ENCODE peak calls at places on chromosome 21, in nine cellular contexts. A is activated T-cell treated with anti-CD3 and anti-CD28 coated beads, Interleukin-2, amount 50 U/mL, for 1 hour; R is LoVo; I is dermis blood vessel endothelial cell; L is neural crest cell; O is HEK293T; V is SW 1271; E is H7; N is lower leg skin. Z is an unnamed sample.

GRCh38 chr21:45893166-45894106 is 88.1 kb upstream of the COL6A1 start:
- DNase-seq in A (no peak), L (no peak), I (no peak), R (no peak), E (no peak), N (no peak), O (no peak), V (no peak), Z (no peak)

GRCh38 chr21:37915941-37916794 is at the start of gene KCNJ6:
- DNase-seq in A (no peak), L (peak), E (peak), I (peak), R (no peak), N (no peak), O (peak), V (no peak), Z (peak)

GRCh38 chr21:46038341-46038829 is 56.8 kb downstream of the COL6A1 start:
- DNase-seq in I (no peak), V (no peak), O (no peak), N (no peak), A (no peak), E (no peak), L (no peak), R (no peak), Z (no peak)

GRCh38 chr21:31577280-31577679 is 82.2 kb upstream of the SOD1 start:
- DNase-seq in I (no peak), N (no peak), R (no peak), V (no peak), E (no peak), O (no peak), L (no peak), A (no peak), Z (no peak)

GRCh38 chr21:37914211-37914900 is 1.9 kb downstream of the KCNJ6 start:
- DNase-seq in E (peak), V (no peak), A (no peak), I (no peak), R (no peak), O (peak), N (no peak), L (peak), Z (no peak)

GRCh38 chr21:21182401-21182800 is 184.2 kb downstream of the NCAM2 start:
- DNase-seq in N (no peak), R (no peak), O (no peak), I (no peak), E (no peak), A (no peak), L (no peak), V (no peak), Z (no peak)

GRCh38 chr21:25908495-25908894 is 173.7 kb downstream of the GABPA start:
- DNase-seq in N (no peak), O (no peak), L (no peak), V (no peak), E (no peak), A (no peak), R (no peak), I (no peak), Z (no peak)

GRCh38 chr21:41895643-41896493 is 16.7 kb upstream of the PRDM15 start:
- DNase-seq in E (peak), R (no peak), A (peak), N (no peak), I (peak), O (no peak), V (no peak), L (no peak), Z (no peak)

GRCh38 chr21:34910396-34910795 is 138.7 kb downstream of the RUNX1 start:
- DNase-seq in N (no peak), I (no peak), O (no peak), L (no peak), E (no peak), A (no peak), V (no peak), R (no peak), Z (no peak)

GRCh38 chr21:45295576-45296365 is 8.1 kb upstream of the POFUT2 start:
- DNase-seq in E (peak), N (no peak), I (no peak), L (no peak), A (no peak), O (no peak), R (no peak), V (no peak), Z (peak)

GRCh38 chr21:46223217-46223616 is 5.4 kb downstream of the LSS start:
- DNase-seq in O (no peak), A (no peak), N (no peak), E (no peak), V (no peak), L (no peak), R (no peak), I (no peak), Z (no peak)

GRCh38 chr21:44846485-44847260 is 26.8 kb downstream of the PTTG1IP start:
- DNase-seq in I (peak), O (no peak), E (no peak), R (no peak), L (no peak), N (peak), A (peak), V (no peak), Z (peak)

GRCh38 chr21:38979271-38980196 is 173.8 kb downstream of the ETS2 start:
- DNase-seq in O (no peak), A (no peak), L (no peak), I (no peak), N (no peak), R (no peak), E (peak), V (no peak), Z (no peak)

GRCh38 chr21:45079351-45079750 is 5.0 kb downstream of the ADARB1 start:
- DNase-seq in A (no peak), E (no peak), N (no peak), V (no peak), L (no peak), R (no peak), I (no peak), O (no peak), Z (no peak)

GRCh38 chr21:41479686-41480085 is 28.3 kb downstream of the TMPRSS2 start:
- DNase-seq in E (peak), V (no peak), N (no peak), O (no peak), R (no peak), I (no peak), L (no peak), A (no peak), Z (no peak)

GRCh38 chr21:16536661-16537359 is 807.0 kb downstream of the USP25 start:
- DNase-seq in N (no peak), E (no peak), L (no peak), R (peak), O (no peak), A (no peak), I (peak), V (no peak), Z (no peak)

GRCh38 chr21:45642122-45642813 is 1.3 kb upstream of the PCBP3 start:
- DNase-seq in V (no peak), E (peak), I (no peak), O (no peak), L (no peak), R (no peak), N (no peak), A (no peak), Z (no peak)

GRCh38 chr21:32021319-32022027 is 148.7 kb downstream of the HUNK start:
- DNase-seq in V (no peak), L (no peak), E (no peak), I (no peak), A (no peak), R (no peak), N (peak), O (no peak), Z (peak)

GRCh38 chr21:36747114-36747814 is 48.3 kb downstream of the SIM2 start:
- DNase-seq in L (no peak), I (peak), R (no peak), O (no peak), A (no peak), V (no peak), E (peak), N (no peak), Z (no peak)

GRCh38 chr21:33789697-33790096 is 125.9 kb downstream of the ATP5PO start:
- DNase-seq in I (peak), L (no peak), E (no peak), O (no peak), R (no peak), N (no peak), A (no peak), V (no peak), Z (no peak)

GRCh38 chr21:45982256-45982757 is 737 bp downstream of the COL6A1 start:
- DNase-seq in A (peak), E (peak), L (no peak), R (no peak), V (no peak), N (no peak), O (no peak), I (no peak), Z (no peak)

GRCh38 chr21:45463871-45464270 is 58.9 kb downstream of the COL18A1 start:
- DNase-seq in N (no peak), I (no peak), L (no peak), R (no peak), O (no peak), A (no peak), V (no peak), E (no peak), Z (no peak)

GRCh38 chr21:45243603-45244002 is 44.1 kb downstream of the POFUT2 start:
- DNase-seq in L (no peak), E (no peak), V (no peak), A (no peak), R (no peak), O (no peak), I (no peak), N (no peak), Z (no peak)

GRCh38 chr21:35528109-35529042 is 479.3 kb upstream of the RUNX1 start:
- DNase-seq in R (no peak), V (no peak), E (no peak), A (peak), N (no peak), I (no peak), O (no peak), L (no peak), Z (no peak)

GRCh38 chr21:17071093-17071492 is 441.8 kb upstream of the CXADR start:
- DNase-seq in A (no peak), L (no peak), I (no peak), O (no peak), E (no peak), V (no peak), R (no peak), N (no peak), Z (no peak)

GRCh38 chr21:32414579-32415358 is 2.3 kb downstream of the EVA1C start:
- DNase-seq in I (peak), V (no peak), N (no peak), E (no peak), L (no peak), R (no peak), A (no peak), O (no peak), Z (no peak)

GRCh38 chr21:42654913-42655796 is 1.7 kb downstream of the PDE9A start:
- DNase-seq in L (no peak), I (no peak), E (no peak), N (no peak), A (no peak), R (no peak), V (no peak), O (no peak), Z (no peak)

GRCh38 chr21:43916691-43917514 is 51.9 kb downstream of the AGPAT3 start:
- DNase-seq in E (peak), R (no peak), A (peak), L (no peak), I (no peak), N (no peak), V (no peak), O (no peak), Z (no peak)

GRCh38 chr21:38929652-38930051 is 123.9 kb downstream of the ETS2 start:
- DNase-seq in R (no peak), L (no peak), E (no peak), I (no peak), A (no peak), N (no peak), O (no peak), V (no peak), Z (no peak)

GRCh38 chr21:32770514-32771133 is 931 bp downstream of the PAXBP1 start:
- DNase-seq in O (no peak), E (no peak), I (peak), L (no peak), N (no peak), V (no peak), A (no peak), R (peak), Z (no peak)

GRCh38 chr21:45365608-45366241 is 39.2 kb upstream of the COL18A1 start:
- DNase-seq in I (peak), L (no peak), O (no peak), N (no peak), A (no peak), R (peak), V (no peak), E (peak), Z (no peak)

GRCh38 chr21:46099476-46099875 is 1.6 kb downstream of the COL6A2 start:
- DNase-seq in I (no peak), O (no peak), E (peak), V (no peak), N (peak), L (no peak), A (no peak), R (no peak), Z (peak)

GRCh38 chr21:36694041-36694515 is 4.8 kb upstream of the SIM2 start:
- DNase-seq in R (no peak), O (no peak), A (no peak), E (peak), L (peak), I (no peak), V (no peak), N (no peak), Z (no peak)

GRCh38 chr21:31218830-31219608 is 125.0 kb downstream of the TIAM1 start:
- DNase-seq in O (no peak), R (peak), I (no peak), N (peak), L (no peak), V (no peak), E (no peak), A (no peak), Z (peak)

GRCh38 chr21:43603641-43604504 is 55.4 kb downstream of the HSF2BP start:
- DNase-seq in R (no peak), E (no peak), I (no peak), N (no peak), V (no peak), O (no peak), A (no peak), L (no peak), Z (no peak)